ENCODE peak calls at places on chromosomes 16 and 17, in four cellular contexts. A is lower leg skin; W is activated CD8-positive, alpha-beta T cell treated with anti-CD3 and anti-CD28 coated beads for 36 hours; R is fibroblast of the aortic adventitia. Q is an unnamed sample.

GRCh38 chr16:78249832-78250231 is 150.4 kb downstream of the WWOX start:
- DNase-seq in A (no peak), W (no peak), R (no peak), Q (no peak)

GRCh38 chr16:24995033-24995432 is 20.1 kb downstream of the ARHGAP17 start:
- DNase-seq in A (no peak), W (no peak), R (no peak), Q (no peak)

GRCh38 chr17:75634376-75634740 is 1.1 kb downstream of the SMIM5 start:
- DNase-seq in A (no peak), W (no peak), R (no peak), Q (no peak)

GRCh38 chr17:10107320-10108165 is 90.9 kb downstream of the GAS7 start:
- DNase-seq in A (no peak), W (no peak), R (no peak), Q (peak)

GRCh38 chr16:89314357-89314756 is 96.9 kb downstream of the ZNF778 start:
- DNase-seq in A (no peak), W (peak), R (no peak), Q (no peak)

GRCh38 chr16:4369006-4369766 is 2.5 kb upstream of the VASN start:
- DNase-seq in A (no peak), W (no peak), R (no peak), Q (peak)

GRCh38 chr16:4309833-4310266 is 6.0 kb upstream of the GLIS2 start:
- DNase-seq in A (peak), W (peak), R (peak), Q (peak)

GRCh38 chr16:67961551-67961957 is 6.9 kb downstream of the SLC12A4 start:
- DNase-seq in A (no peak), W (no peak), R (no peak), Q (no peak)

GRCh38 chr16:14449790-14450463 is 180.1 kb downstream of the PARN start:
- DNase-seq in A (no peak), W (no peak), R (peak), Q (no peak)

GRCh38 chr17:78474631-78475146 is 96.2 kb downstream of the PGS1 start:
- DNase-seq in A (no peak), W (peak), R (no peak), Q (no peak)

GRCh38 chr17:32518856-32519768 is 32.3 kb downstream of the CDK5R1 start:
- DNase-seq in A (peak), W (peak), R (no peak), Q (peak)

GRCh38 chr16:53821957-53822625 is 118.1 kb downstream of the FTO start:
- DNase-seq in A (no peak), W (no peak), R (peak), Q (no peak)

GRCh38 chr16:82874251-82874650 is 247.5 kb downstream of the CDH13 start:
- DNase-seq in A (no peak), W (no peak), R (peak), Q (no peak)

GRCh38 chr17:17742133-17742621 is 60.9 kb downstream of the RAI1 start:
- DNase-seq in A (no peak), W (no peak), R (peak), Q (no peak)

GRCh38 chr17:68511254-68511670 is 968 bp upstream of the PRKAR1A start:
- DNase-seq in A (no peak), W (no peak), R (peak), Q (no peak)

GRCh38 chr17:50865060-50865867 is 890 bp downstream of the TOB1 start:
- DNase-seq in A (peak), W (peak), R (peak), Q (peak)

GRCh38 chr17:46890638-46891037 is 32.3 kb upstream of the GOSR2 start:
- DNase-seq in A (no peak), W (no peak), R (no peak), Q (no peak)

GRCh38 chr17:16463341-16464000 is 28.5 kb downstream of the LRRC75A start:
- DNase-seq in A (no peak), W (no peak), R (peak), Q (peak)

GRCh38 chr16:70396209-70396904 is 42.5 kb downstream of the ST3GAL2 start:
- DNase-seq in A (no peak), W (no peak), R (peak), Q (no peak)

GRCh38 chr16:50299508-50300105 is 33.3 kb downstream of the ADCY7 start:
- DNase-seq in A (peak), W (no peak), R (no peak), Q (peak)

GRCh38 chr17:7238418-7239090 is 703 bp downstream of the PHF23 start:
- DNase-seq in A (no peak), W (peak), R (no peak), Q (no peak)

GRCh38 chr16:67397812-67398545 is 4.7 kb upstream of the TPPP3 start:
- DNase-seq in A (peak), W (peak), R (no peak), Q (peak)

GRCh38 chr17:80632046-80632581 is 87.5 kb downstream of the RPTOR start:
- DNase-seq in A (peak), W (no peak), R (no peak), Q (no peak)

GRCh38 chr17:7046127-7046724 is 2.3 kb upstream of the SLC16A11 start:
- DNase-seq in A (peak), W (peak), R (no peak), Q (peak)

GRCh38 chr16:21009815-21010214 is 109.2 kb downstream of the LYRM1 start:
- DNase-seq in A (no peak), W (no peak), R (no peak), Q (no peak)

GRCh38 chr17:45841883-45842525 is 2.7 kb upstream of the SPPL2C start:
- DNase-seq in A (no peak), W (no peak), R (no peak), Q (peak)

GRCh38 chr17:57144567-57144966 is 59.5 kb downstream of the AKAP1 start:
- DNase-seq in A (no peak), W (no peak), R (no peak), Q (no peak)

GRCh38 chr16:30395155-30395991 is at the start of gene ZNF48:
- DNase-seq in A (peak), W (peak), R (peak), Q (peak)
- TF ChIP-seq CTCF in A (no peak), W (peak), R (peak), Q (peak)

DNA sequence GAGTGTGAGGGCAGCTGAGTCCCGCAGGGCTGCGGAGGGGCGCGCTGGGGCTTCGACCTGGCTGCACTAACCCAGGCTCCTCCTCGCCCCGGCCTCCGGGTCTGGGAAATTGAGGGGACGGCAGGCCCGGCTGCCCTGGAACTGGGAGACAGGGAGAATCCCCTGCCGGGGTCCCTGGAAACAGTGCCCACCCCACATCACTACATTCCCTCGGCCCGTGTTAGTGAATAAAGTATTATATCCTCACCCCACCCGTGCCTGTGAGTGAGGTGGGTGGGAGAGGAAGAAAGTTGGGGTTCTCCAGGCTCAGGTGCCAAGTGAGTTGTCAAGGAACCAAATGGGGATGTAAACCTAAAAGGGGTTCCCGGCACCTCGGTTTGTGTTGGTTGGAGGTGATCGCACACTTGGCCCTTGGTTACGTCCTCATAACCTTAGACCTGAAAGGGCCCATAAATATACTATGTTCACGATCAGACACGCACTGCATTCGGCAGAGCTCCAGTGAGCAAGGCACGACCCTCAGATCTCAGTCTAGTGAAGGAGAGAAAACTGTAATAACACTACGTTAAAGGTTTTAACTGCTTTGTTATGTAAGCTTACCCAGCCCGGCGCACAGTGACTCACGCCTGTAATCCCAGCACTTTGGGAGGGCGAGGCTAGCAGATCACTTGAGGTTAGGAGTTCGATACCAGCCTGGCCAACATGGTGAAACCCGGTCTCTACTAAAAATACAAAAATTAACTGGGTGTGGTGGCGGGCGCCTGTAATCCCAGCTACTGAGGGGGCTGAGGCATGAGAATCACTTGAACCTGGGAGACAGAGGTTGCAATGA is 11.2 kb downstream of the ZNF771 start:
- DNase-seq in A (peak), W (no peak), R (no peak), Q (no peak)
- TF ChIP-seq CTCF in A (no peak), W (no peak), R (no peak), Q (no peak)

GRCh38 chr16:72654535-72654934 is 393.4 kb downstream of the ZFHX3 start:
- DNase-seq in A (no peak), W (no peak), R (no peak), Q (no peak)
- TF ChIP-seq CTCF in A (no peak), W (no peak), R (no peak), Q (no peak)

DNA sequence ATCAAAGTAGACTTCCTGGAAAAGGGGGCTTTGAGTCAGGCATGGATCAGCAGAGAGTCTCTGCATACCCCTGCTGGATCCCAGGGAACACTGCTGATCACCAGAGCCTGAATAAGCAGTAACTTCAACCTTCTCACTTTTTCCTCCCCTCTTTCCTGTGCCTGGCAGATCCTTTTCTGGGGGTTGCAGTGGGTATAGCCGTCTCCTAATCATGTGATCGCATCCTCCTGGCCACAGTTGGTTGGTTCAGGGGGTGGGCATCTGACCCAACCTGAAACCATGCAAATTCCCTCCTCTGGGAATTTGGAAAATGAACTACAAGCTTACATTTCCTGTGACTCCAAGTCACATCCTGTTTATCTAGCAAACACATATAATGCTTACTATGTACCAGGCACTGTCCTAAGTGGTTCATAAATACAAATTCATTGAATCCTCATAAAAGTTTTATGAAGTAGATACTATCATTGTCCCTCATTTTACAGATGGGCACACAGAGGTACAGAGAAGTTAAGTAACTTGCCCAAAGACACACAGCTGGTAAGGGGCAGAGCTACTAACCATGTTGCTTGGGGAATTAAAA is 120.3 kb downstream of the AXIN2 start:
- DNase-seq in A (no peak), W (no peak), R (no peak), Q (no peak)
- TF ChIP-seq CTCF in A (no peak), W (no peak), R (no peak), Q (no peak)

GRCh38 chr16:68997564-68997963 is 107.9 kb upstream of the HAS3 start:
- DNase-seq in A (no peak), W (no peak), R (no peak), Q (no peak)

GRCh38 chr16:68994324-68994723 is 111.1 kb upstream of the HAS3 start:
- DNase-seq in A (no peak), W (no peak), R (no peak), Q (no peak)

GRCh38 chr16:69003500-69003899 is 102.0 kb upstream of the HAS3 start:
- DNase-seq in A (no peak), W (no peak), R (no peak), Q (no peak)

GRCh38 chr16:68995011-68995504 is 110.4 kb upstream of the HAS3 start:
- DNase-seq in A (no peak), W (no peak), R (peak), Q (no peak)

GRCh38 chr16:68999114-68999513 is 106.3 kb upstream of the HAS3 start:
- DNase-seq in A (no peak), W (no peak), R (no peak), Q (no peak)
- TF ChIP-seq CTCF in A (no peak), W (no peak), R (no peak), Q (no peak)

DNA sequence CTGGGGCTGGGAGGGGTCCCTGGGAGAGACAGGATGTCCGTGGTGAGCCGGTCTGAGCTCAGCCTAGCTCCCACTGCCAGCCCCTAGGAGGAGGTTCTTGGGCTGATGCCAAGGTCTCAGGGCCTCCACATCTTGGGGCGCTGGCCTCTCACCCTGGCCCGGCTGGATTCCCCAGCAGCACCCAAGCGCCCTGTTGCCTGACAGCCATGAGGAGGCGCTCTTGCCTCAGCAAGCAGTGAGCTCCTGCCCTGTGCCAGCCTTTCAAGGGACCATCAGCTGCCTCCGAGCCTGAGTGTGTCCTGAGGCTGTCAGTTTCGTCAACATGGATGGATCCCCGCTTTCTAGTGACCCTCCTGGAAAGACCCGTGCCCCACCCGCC is 234.9 kb upstream of the CIBAR2 start:
- DNase-seq in A (no peak), W (peak), R (no peak), Q (no peak)
- TF ChIP-seq CTCF in A (no peak), W (no peak), R (peak), Q (no peak)